ENCODE peak calls at places on chromosomes 16 and 17, in seven cellular contexts. L is aorta, U is A549, K is T-helper 2 cell, M is ACHN, D is thyroid gland, A is NCI-H1436. X is an unnamed sample.

GRCh38 chr16:27514806-27515205 is 34.9 kb downstream of the GTF3C1 start:
- DNase-seq in L (no peak), U (no peak), K (no peak), M (no peak), D (peak; percentile 67), A (no peak), X (no peak)

GRCh38 chr16:27890866-27891265 is 172.6 kb downstream of the GSG1L start:
- DNase-seq in L (no peak), U (no peak), K (no peak), M (no peak), D (no peak), A (no peak), X (no peak)

GRCh38 chr16:85465328-85466307 is 147.5 kb upstream of the GSE1 start:
- DNase-seq in L (no peak), U (no peak), K (no peak), M (no peak), D (peak; percentile 94), A (no peak), X (no peak)

GRCh38 chr17:55524440-55525220 is 13.4 kb upstream of the SMIM36 start:
- DNase-seq in L (no peak), U (no peak), K (no peak), M (no peak), D (no peak), A (no peak), X (no peak)

GRCh38 chr16:86029131-86029741 is 130.3 kb downstream of the IRF8 start:
- DNase-seq in L (peak; percentile 77), U (no peak), K (no peak), M (no peak), D (peak; percentile 23), A (no peak), X (no peak)

GRCh38 chr16:25912321-25912720 is 220.6 kb downstream of the HS3ST4 start:
- DNase-seq in L (no peak), U (no peak), K (no peak), M (no peak), D (no peak), A (no peak), X (no peak)

GRCh38 chr17:13410214-13410613 is 191.5 kb downstream of the HS3ST3A1 start:
- DNase-seq in L (no peak), U (no peak), K (no peak), M (no peak), D (no peak), A (no peak), X (no peak)

GRCh38 chr16:49726155-49726554 is 129.8 kb downstream of the ZNF423 start:
- DNase-seq in L (no peak), U (no peak), K (no peak), M (no peak), D (no peak), A (no peak), X (no peak)

GRCh38 chr17:66165537-66166123 is 26.3 kb downstream of the CEP112 start:
- DNase-seq in L (no peak), U (peak; percentile 65), K (no peak), M (peak; percentile 62), D (no peak), A (peak; percentile 54), X (no peak)

GRCh38 chr17:78735832-78736525 is 46.1 kb downstream of the CYTH1 start:
- DNase-seq in L (no peak), U (no peak), K (no peak), M (peak; percentile 30), D (no peak), A (no peak), X (no peak)

GRCh38 chr17:58337126-58337599 is 8.6 kb upstream of the TSPOAP1 start:
- DNase-seq in L (peak; percentile 67), U (no peak), K (no peak), M (no peak), D (no peak), A (no peak), X (peak; percentile 57)

GRCh38 chr17:8366231-8366630 is 10.3 kb downstream of the KRABD2 start:
- DNase-seq in L (no peak), U (no peak), K (no peak), M (peak; percentile 28), D (no peak), A (no peak), X (no peak)

GRCh38 chr17:15334266-15334665 is 7.1 kb downstream of the TEKT3 start:
- DNase-seq in L (no peak), U (peak; percentile 30), K (no peak), M (no peak), D (no peak), A (no peak), X (no peak)

GRCh38 chr16:49521706-49522325 is 148.2 kb downstream of the C16orf78 start:
- DNase-seq in L (no peak), U (no peak), K (no peak), M (no peak), D (no peak), A (no peak), X (no peak)

GRCh38 chr16:69935740-69936139 is 15.4 kb upstream of the CLEC18A start:
- DNase-seq in L (no peak), U (no peak), K (no peak), M (no peak), D (no peak), A (no peak), X (no peak)

X was measured in memory B cell.